ENCODE peak calls at places on chromosomes 5 and 9, in five cellular contexts. One of them, this sample, is unnamed.

GRCh38 chr5:33261305-33261704 is 179.5 kb upstream of the TARS1 start:
- DNase-seq in GM12878: no peak
- DNase-seq in K562: no peak
- DNase-seq in HepG2: no peak
- DNase-seq in H1: no peak
- DNase-seq in this sample: no peak

GRCh38 chr9:95644377-95644776 is 127.6 kb upstream of the PTCH1 start:
- DNase-seq in GM12878: no peak
- DNase-seq in K562: no peak
- DNase-seq in HepG2: no peak
- DNase-seq in H1: no peak
- DNase-seq in this sample: no peak

GRCh38 chr5:78649220-78649700 is 688 bp upstream of the LHFPL2 start:
- DNase-seq in H1: no peak
- DNase-seq in K562: no peak
- DNase-seq in HepG2: peak; percentile 27
- DNase-seq in GM12878: no peak
- DNase-seq in this sample: peak; percentile 35

GRCh38 chr5:134175874-134176522 is 752 bp downstream of the SKP1 start:
- DNase-seq in H1: no peak
- DNase-seq in HepG2: no peak
- DNase-seq in K562: no peak
- DNase-seq in GM12878: no peak
- DNase-seq in this sample: no peak

GRCh38 chr5:74510476-74510875 is 130.1 kb downstream of the ENC1 start:
- DNase-seq in K562: no peak
- DNase-seq in HepG2: no peak
- DNase-seq in GM12878: no peak
- DNase-seq in H1: no peak
- DNase-seq in this sample: no peak

GRCh38 chr5:169606279-169606678 is 22.7 kb downstream of the SPDL1 start:
- DNase-seq in K562: no peak
- DNase-seq in H1: no peak
- DNase-seq in HepG2: no peak
- DNase-seq in GM12878: no peak
- DNase-seq in this sample: no peak

GRCh38 chr5:81756016-81756415 is 5.1 kb upstream of the SSBP2 start:
- DNase-seq in H1: no peak
- DNase-seq in K562: no peak
- DNase-seq in GM12878: no peak
- DNase-seq in HepG2: no peak
- DNase-seq in this sample: no peak

GRCh38 chr5:102583663-102584062 is 84.9 kb upstream of the SLCO6A1 start:
- DNase-seq in K562: peak; percentile 7
- DNase-seq in H1: no peak
- DNase-seq in HepG2: no peak
- DNase-seq in GM12878: no peak
- DNase-seq in this sample: no peak

GRCh38 chr5:57441557-57441956 is 41.1 kb downstream of the ACTBL2 start:
- DNase-seq in H1: no peak
- DNase-seq in HepG2: no peak
- DNase-seq in GM12878: no peak
- DNase-seq in K562: peak; percentile 77
- DNase-seq in this sample: no peak

GRCh38 chr5:10712574-10713366 is 48.3 kb downstream of the DAP start:
- DNase-seq in K562: no peak
- DNase-seq in HepG2: no peak
- DNase-seq in GM12878: no peak
- DNase-seq in H1: no peak
- DNase-seq in this sample: no peak

GRCh38 chr9:98255064-98255577 is 328 bp downstream of the TBC1D2 start:
- DNase-seq in H1: no peak
- DNase-seq in HepG2: no peak
- DNase-seq in GM12878: no peak
- DNase-seq in K562: no peak
- DNase-seq in this sample: no peak

GRCh38 chr5:169592937-169593650 is 9.5 kb downstream of the SPDL1 start:
- DNase-seq in HepG2: no peak
- DNase-seq in K562: no peak
- DNase-seq in GM12878: no peak
- DNase-seq in H1: no peak
- DNase-seq in this sample: no peak

GRCh38 chr9:137828527-137829259 is 48.9 kb upstream of the CACNA1B start:
- DNase-seq in K562: peak; percentile 33
- DNase-seq in HepG2: no peak
- DNase-seq in GM12878: no peak
- DNase-seq in H1: peak; percentile 81
- DNase-seq in this sample: peak; percentile 77

GRCh38 chr5:169336234-169336633 is 35.3 kb upstream of the SLIT3 start:
- DNase-seq in GM12878: no peak
- DNase-seq in H1: no peak
- DNase-seq in K562: no peak
- DNase-seq in HepG2: no peak
- DNase-seq in this sample: no peak

GRCh38 chr5:110063640-110064592 is 374.2 kb downstream of the MAN2A1 start:
- DNase-seq in H1: no peak
- DNase-seq in HepG2: no peak
- DNase-seq in GM12878: no peak
- DNase-seq in K562: no peak
- DNase-seq in this sample: no peak

GRCh38 chr5:179152144-179152895 is 92.1 kb downstream of the ZNF354C start:
- DNase-seq in HepG2: no peak
- DNase-seq in H1: peak; percentile 30
- DNase-seq in GM12878: no peak
- DNase-seq in K562: no peak
- DNase-seq in this sample: peak; percentile 5

GRCh38 chr9:116494815-116495634 is 192.1 kb upstream of the TRIM32 start:
- DNase-seq in K562: peak; percentile 41
- DNase-seq in GM12878: no peak
- DNase-seq in H1: peak; percentile 74
- DNase-seq in HepG2: peak; percentile 26
- DNase-seq in this sample: peak; percentile 69

GRCh38 chr5:113163328-113163727 is 186.7 kb downstream of the DCP2 start:
- DNase-seq in H1: no peak
- DNase-seq in HepG2: no peak
- DNase-seq in GM12878: no peak
- DNase-seq in K562: no peak
- DNase-seq in this sample: no peak

GRCh38 chr5:178214160-178214803 is 9.9 kb downstream of the HNRNPAB start:
- DNase-seq in K562: no peak
- DNase-seq in H1: no peak
- DNase-seq in HepG2: no peak
- DNase-seq in GM12878: no peak
- DNase-seq in this sample: no peak

GRCh38 chr9:1057910-1058309 is 7.8 kb downstream of the DMRT2 start:
- DNase-seq in H1: no peak
- DNase-seq in K562: no peak
- DNase-seq in GM12878: no peak
- DNase-seq in HepG2: no peak
- DNase-seq in this sample: no peak

GRCh38 chr9:78295731-78296130 is 1.2 kb upstream of the PSAT1 start:
- DNase-seq in H1: peak; percentile 33
- DNase-seq in K562: no peak
- DNase-seq in HepG2: peak; percentile 64
- DNase-seq in GM12878: no peak
- DNase-seq in this sample: no peak

GRCh38 chr9:81737871-81738507 is 48.6 kb upstream of the TLE1 start:
- DNase-seq in H1: no peak
- DNase-seq in K562: no peak
- DNase-seq in GM12878: no peak
- DNase-seq in HepG2: peak; percentile 6
- DNase-seq in this sample: no peak

GRCh38 chr5:146051678-146052077 is 53.7 kb downstream of the PLAC8L1 start:
- DNase-seq in GM12878: no peak
- DNase-seq in H1: no peak
- DNase-seq in K562: no peak
- DNase-seq in HepG2: no peak
- DNase-seq in this sample: no peak

GRCh38 chr5:173969167-173970049 is 19.6 kb upstream of the C5orf47 start:
- DNase-seq in GM12878: no peak
- DNase-seq in H1: no peak
- DNase-seq in HepG2: peak; percentile 97
- DNase-seq in K562: peak; percentile 31
- DNase-seq in this sample: no peak

GRCh38 chr5:15383469-15383868 is 116.5 kb upstream of the FBXL7 start:
- DNase-seq in H1: no peak
- DNase-seq in K562: no peak
- DNase-seq in HepG2: peak; percentile 3
- DNase-seq in GM12878: no peak
- DNase-seq in this sample: no peak

GRCh38 chr5:149775785-149776184 is 45.7 kb downstream of the PPARGC1B start:
- DNase-seq in HepG2: peak; percentile 25
- DNase-seq in H1: no peak
- DNase-seq in K562: peak; percentile 43
- DNase-seq in GM12878: peak; percentile 23
- DNase-seq in this sample: no peak

GRCh38 chr9:19409406-19410194 is 791 bp downstream of the ACER2 start:
- DNase-seq in K562: peak; percentile 47
- DNase-seq in H1: no peak
- DNase-seq in GM12878: no peak
- DNase-seq in HepG2: peak; percentile 43
- DNase-seq in this sample: peak; percentile 46

GRCh38 chr9:71604197-71605063 is 163.9 kb downstream of the CEMIP2 start:
- DNase-seq in H1: peak; percentile 86
- DNase-seq in K562: peak; percentile 57
- DNase-seq in HepG2: peak; percentile 64
- DNase-seq in GM12878: no peak
- DNase-seq in this sample: peak; percentile 83

GRCh38 chr9:15873573-15874177 is 320.8 kb downstream of the CCDC171 start:
- DNase-seq in GM12878: no peak
- DNase-seq in H1: no peak
- DNase-seq in K562: no peak
- DNase-seq in HepG2: peak; percentile 33
- DNase-seq in this sample: no peak
- TF ChIP-seq ATF2 in GM12878: no peak
- TF ChIP-seq ATF2 in H1: no peak
- TF ChIP-seq ATF2 in K562: no peak
- TF ChIP-seq ATF2 in HepG2: no peak
- TF ChIP-seq ATF2 in this sample: no peak

GRCh38 chr5:56026863-56027300 is 32.1 kb upstream of the IL6ST start:
- DNase-seq in K562: no peak
- DNase-seq in GM12878: peak; percentile 89
- DNase-seq in HepG2: no peak
- DNase-seq in H1: no peak
- DNase-seq in this sample: no peak
- TF ChIP-seq ATF2 in K562: no peak
- TF ChIP-seq ATF2 in GM12878: peak; percentile 97
- TF ChIP-seq ATF2 in HepG2: no peak
- TF ChIP-seq ATF2 in H1: no peak
- TF ChIP-seq ATF2 in this sample: no peak

DNA sequence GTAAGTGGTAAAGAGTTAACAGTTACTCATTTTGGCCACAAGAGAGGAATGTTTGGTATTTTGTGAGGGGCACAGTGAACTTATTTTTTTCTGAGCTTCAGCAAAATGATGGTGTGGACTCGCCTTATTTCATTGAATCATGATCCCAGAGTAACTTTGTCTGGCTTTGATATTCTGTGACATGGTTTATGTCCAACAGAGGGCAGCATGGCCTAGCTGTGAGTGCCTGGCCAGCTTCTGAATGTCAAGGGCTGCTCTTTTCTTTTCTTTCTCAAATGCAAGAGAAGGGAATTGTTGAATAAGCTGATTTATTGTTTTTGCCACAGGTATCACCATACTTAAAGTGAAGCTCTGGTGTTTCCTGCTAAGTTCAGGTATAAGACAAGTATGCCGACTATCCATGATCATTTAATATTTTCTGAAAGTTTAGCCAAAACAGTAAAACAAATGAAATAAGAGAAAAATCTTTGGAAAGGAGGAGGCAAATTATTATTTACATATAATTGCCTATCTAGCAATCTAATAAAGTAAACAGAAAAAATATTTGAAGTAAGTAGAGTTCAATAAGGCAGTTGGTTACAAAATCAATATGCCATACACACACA is 31.7 kb downstream of the MRPL22 start:
- DNase-seq in K562: peak; percentile 27
- DNase-seq in HepG2: peak; percentile 35
- DNase-seq in H1: peak; percentile 51
- DNase-seq in GM12878: no peak
- DNase-seq in this sample: peak; percentile 32
- TF ChIP-seq ATF2 in K562: no peak
- TF ChIP-seq ATF2 in HepG2: no peak
- TF ChIP-seq ATF2 in H1: no peak
- TF ChIP-seq ATF2 in GM12878: no peak
- TF ChIP-seq ATF2 in this sample: no peak

GRCh38 chr9:93043122-93043521 is 15.4 kb upstream of the SUSD3 start:
- DNase-seq in K562: no peak
- DNase-seq in H1: no peak
- DNase-seq in GM12878: no peak
- DNase-seq in HepG2: no peak
- DNase-seq in this sample: no peak

GRCh38 chr9:93040409-93040808 is 18.1 kb upstream of the SUSD3 start:
- DNase-seq in GM12878: no peak
- DNase-seq in H1: no peak
- DNase-seq in K562: no peak
- DNase-seq in HepG2: no peak
- DNase-seq in this sample: no peak

GRCh38 chr9:93039456-93039855 is 19.0 kb upstream of the SUSD3 start:
- DNase-seq in GM12878: no peak
- DNase-seq in HepG2: no peak
- DNase-seq in H1: no peak
- DNase-seq in K562: no peak
- DNase-seq in this sample: no peak

GRCh38 chr9:93039976-93040375 is 18.5 kb upstream of the SUSD3 start:
- DNase-seq in K562: no peak
- DNase-seq in HepG2: no peak
- DNase-seq in GM12878: no peak
- DNase-seq in H1: no peak
- DNase-seq in this sample: no peak

GRCh38 chr9:93041108-93041802 is 17.2 kb upstream of the SUSD3 start:
- DNase-seq in GM12878: no peak
- DNase-seq in K562: peak; percentile 85
- DNase-seq in HepG2: no peak
- DNase-seq in H1: no peak
- DNase-seq in this sample: no peak
- TF ChIP-seq ATF2 in GM12878: no peak
- TF ChIP-seq ATF2 in K562: no peak
- TF ChIP-seq ATF2 in HepG2: no peak
- TF ChIP-seq ATF2 in H1: no peak
- TF ChIP-seq ATF2 in this sample: no peak

GRCh38 chr5:151663617-151664322 is 22.9 kb downstream of the SPARC start:
- DNase-seq in HepG2: no peak
- DNase-seq in K562: no peak
- DNase-seq in H1: no peak
- DNase-seq in GM12878: no peak
- DNase-seq in this sample: no peak
- TF ChIP-seq ATF2 in HepG2: no peak
- TF ChIP-seq ATF2 in K562: no peak
- TF ChIP-seq ATF2 in H1: no peak
- TF ChIP-seq ATF2 in GM12878: no peak
- TF ChIP-seq ATF2 in this sample: no peak

DNA sequence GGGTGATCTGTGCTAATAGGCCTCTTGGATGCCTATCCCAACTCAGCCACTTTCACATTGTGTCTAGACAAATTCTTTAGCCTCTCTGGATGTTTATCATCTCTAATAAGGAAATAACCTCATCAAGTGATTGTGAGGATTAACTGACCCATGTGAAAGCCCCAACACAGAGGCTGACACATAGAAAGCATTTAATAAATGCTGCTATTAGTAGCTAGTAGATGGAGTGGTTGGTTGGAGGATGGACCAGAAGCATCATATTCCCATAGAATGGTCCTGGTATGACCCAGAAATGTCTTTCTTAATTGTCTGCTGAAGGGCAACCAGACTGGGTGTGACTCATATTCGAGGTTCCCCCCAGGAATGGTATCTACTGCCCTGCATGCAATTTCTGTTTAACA is 124.4 kb downstream of the PIK3R1 start:
- DNase-seq in GM12878: no peak
- DNase-seq in H1: no peak
- DNase-seq in K562: no peak
- DNase-seq in HepG2: no peak
- DNase-seq in this sample: no peak
- TF ChIP-seq ATF2 in GM12878: no peak
- TF ChIP-seq ATF2 in H1: no peak
- TF ChIP-seq ATF2 in K562: no peak
- TF ChIP-seq ATF2 in HepG2: no peak
- TF ChIP-seq ATF2 in this sample: no peak

This sample was measured in WTC11.